ENCODE peak calls at places on chromosomes 2 and 18, in ten cellular contexts. G is H7; Y is cardiac fibroblast; A is NAMALWA; P is ELF-1; W is A673; U is amniotic epithelial cell; T is NCI-H1417; S is CD8-positive, alpha-beta memory T cell; K is GF-D8. D is an unnamed sample.

GRCh38 chr2:26355038-26355995 is 8.7 kb upstream of the ADGRF3 start:
- DNase-seq in Y (peak; percentile 93), A (no peak), G (peak; percentile 19), K (no peak), S (no peak), T (no peak), U (peak; percentile 93), W (peak; percentile 94), P (peak; percentile 17), D (peak; percentile 24)

GRCh38 chr18:44474067-44474411 is 206.6 kb upstream of the SETBP1 start:
- DNase-seq in P (no peak), U (no peak), K (no peak), W (no peak), T (no peak), G (no peak), A (no peak), S (no peak), Y (no peak), D (no peak)

GRCh38 chr2:197784956-197785941 is at the start of gene BOLL:
- DNase-seq in Y (no peak), G (peak; percentile 25), W (no peak), S (no peak), A (no peak), K (no peak), T (no peak), U (no peak), P (peak; percentile 29), D (no peak)

GRCh38 chr2:102186676-102187190 is at the start of gene IL1RL2:
- DNase-seq in Y (peak; percentile 58), A (no peak), T (no peak), S (no peak), W (no peak), G (peak; percentile 10), P (no peak), K (no peak), U (peak; percentile 52), D (no peak)

GRCh38 chr2:28702415-28702859 is 49.2 kb upstream of the PPP1CB start:
- DNase-seq in Y (no peak), S (no peak), W (no peak), P (no peak), K (no peak), U (no peak), G (no peak), A (no peak), T (no peak), D (no peak)

GRCh38 chr2:120829633-120830025 is 94.0 kb downstream of the GLI2 start:
- DNase-seq in Y (no peak), G (no peak), S (no peak), K (no peak), P (no peak), T (no peak), W (no peak), A (no peak), U (no peak), D (no peak)

GRCh38 chr18:55328301-55328700 is 259.7 kb downstream of the TCF4 start:
- DNase-seq in W (no peak), A (no peak), K (peak; percentile 33), T (no peak), U (peak; percentile 22), Y (peak; percentile 83), P (no peak), S (no peak), G (no peak), D (no peak)

GRCh38 chr2:132522901-132523300 is 106.3 kb downstream of the GPR39 start:
- DNase-seq in A (no peak), Y (no peak), T (no peak), W (no peak), S (no peak), P (no peak), G (no peak), U (no peak), K (no peak), D (no peak)

GRCh38 chr2:20040489-20041172 is 10.8 kb downstream of the LAPTM4A start:
- DNase-seq in U (no peak), G (no peak), W (no peak), A (no peak), T (peak; percentile 3), Y (no peak), S (no peak), P (no peak), K (no peak), D (no peak)

GRCh38 chr2:104405628-104406027 is 448.3 kb upstream of the POU3F3 start:
- DNase-seq in Y (no peak), P (no peak), A (no peak), G (no peak), K (no peak), T (no peak), S (no peak), W (no peak), U (no peak), D (no peak)

GRCh38 chr2:98643496-98644100 is 35.2 kb downstream of the UNC50 start:
- DNase-seq in Y (peak; percentile 7), S (no peak), U (peak; percentile 24), P (no peak), A (peak; percentile 15), G (no peak), T (no peak), W (no peak), K (no peak), D (no peak)

GRCh38 chr2:166419616-166419934 is 43.8 kb upstream of the SCN9A start:
- DNase-seq in P (no peak), S (no peak), W (peak; percentile 64), A (peak; percentile 31), G (no peak), Y (peak; percentile 70), K (no peak), U (peak; percentile 47), T (no peak), D (no peak)

GRCh38 chr18:621181-621580 is 24.4 kb downstream of the CLUL1 start:
- DNase-seq in A (no peak), S (no peak), Y (peak; percentile 64), G (no peak), P (peak; percentile 17), W (no peak), T (no peak), K (no peak), U (no peak), D (no peak)

GRCh38 chr18:47964086-47964485 is 33.6 kb upstream of the SMAD2 start:
- DNase-seq in A (no peak), G (no peak), P (no peak), W (no peak), S (no peak), U (no peak), T (peak; percentile 21), K (no peak), Y (no peak), D (no peak)

GRCh38 chr2:66574701-66575624 is 140.0 kb downstream of the MEIS1 start:
- DNase-seq in G (peak; percentile 89), W (peak; percentile 97), S (no peak), K (peak; percentile 66), A (peak; percentile 25), P (peak; percentile 85), U (peak; percentile 84), Y (peak; percentile 92), T (peak; percentile 88), D (no peak)

GRCh38 chr2:69177063-69177771 is 164.2 kb downstream of the ANTXR1 start:
- DNase-seq in U (peak; percentile 100), G (peak; percentile 46), S (no peak), K (peak; percentile 85), Y (peak; percentile 98), W (no peak), A (no peak), P (peak; percentile 90), T (no peak), D (no peak)

GRCh38 chr2:191351298-191351697 is 106.1 kb downstream of the MYO1B start:
- DNase-seq in U (no peak), K (no peak), P (no peak), G (no peak), W (no peak), S (no peak), T (no peak), A (no peak), Y (no peak), D (no peak)

GRCh38 chr2:181176540-181176939 is 196.1 kb downstream of the UBE2E3 start:
- DNase-seq in T (no peak), G (no peak), P (no peak), Y (no peak), K (no peak), S (no peak), U (no peak), A (no peak), W (no peak), D (no peak)

GRCh38 chr18:79802298-79802697 is 4.6 kb downstream of the KCNG2 start:
- DNase-seq in A (no peak), U (no peak), W (no peak), T (no peak), S (no peak), P (no peak), G (peak; percentile 38), K (no peak), Y (no peak), D (no peak)

GRCh38 chr2:191571163-191571769 is 106.7 kb upstream of the NABP1 start:
- DNase-seq in T (no peak), K (peak; percentile 43), U (peak; percentile 69), A (peak; percentile 51), P (peak; percentile 17), S (peak; percentile 33), W (peak; percentile 75), Y (peak; percentile 84), G (no peak), D (no peak)

GRCh38 chr2:136736236-136736635 is 29.1 kb upstream of the THSD7B start:
- DNase-seq in P (no peak), T (no peak), K (no peak), Y (no peak), S (no peak), G (no peak), W (no peak), A (no peak), U (no peak), D (no peak)

GRCh38 chr2:241859436-241860183 is 916 bp upstream of the PDCD1 start:
- DNase-seq in Y (peak; percentile 59), P (no peak), W (peak; percentile 48), K (no peak), S (no peak), U (peak; percentile 67), G (peak; percentile 89), A (peak; percentile 71), T (no peak), D (no peak)

GRCh38 chr2:23155022-23155421 is 230.0 kb upstream of the KLHL29 start:
- DNase-seq in P (no peak), A (no peak), T (no peak), G (no peak), S (no peak), U (no peak), Y (no peak), W (no peak), K (no peak), D (no peak)

GRCh38 chr2:49005261-49005660 is 149.1 kb downstream of the FSHR start:
- DNase-seq in G (no peak), W (no peak), P (no peak), A (no peak), T (no peak), U (no peak), S (no peak), Y (no peak), K (no peak), D (no peak)

GRCh38 chr2:225748606-225749005 is 349.1 kb downstream of the NYAP2 start:
- DNase-seq in W (no peak), G (no peak), A (no peak), Y (peak; percentile 22), P (no peak), T (no peak), U (peak; percentile 55), K (no peak), S (no peak), D (no peak)

GRCh38 chr2:31341351-31341750 is 73.2 kb downstream of the XDH start:
- DNase-seq in A (no peak), P (no peak), U (no peak), W (no peak), G (no peak), T (no peak), K (no peak), S (no peak), Y (no peak), D (no peak)

GRCh38 chr2:207066784-207067460 is 98.8 kb downstream of the KLF7 start:
- DNase-seq in K (no peak), U (peak; percentile 30), A (no peak), T (peak; percentile 7), G (no peak), Y (no peak), S (no peak), W (peak; percentile 44), P (peak; percentile 5), D (no peak)

GRCh38 chr2:30217644-30218361 is 13.5 kb upstream of the LBH start:
- DNase-seq in G (peak; percentile 39), W (no peak), U (no peak), K (no peak), A (peak; percentile 39), Y (no peak), T (peak; percentile 92), S (no peak), P (peak; percentile 61), D (no peak)